ENCODE peak calls at places on chromosomes 5 and 9, in five cellular contexts. N is nephron progenitor cell; O is posterior vena cava; L is AG10803; X is stimulated activated CD8-positive, alpha-beta memory T cell treated with anti-CD3 and anti-CD28 coated beads, Interleukin-7, amount 100 ng/mL, for 1 hour. C is an unnamed sample.

GRCh38 chr5:114361724-114362196 is at the start of gene KCNN2:
- DNase-seq in N (peak), O (peak), L (peak), X (no peak), C (peak)

GRCh38 chr9:77679696-77680359 is 31.7 kb upstream of the GNA14 start:
- DNase-seq in N (no peak), O (no peak), L (no peak), X (no peak), C (no peak)

GRCh38 chr5:35230043-35230611 is at the start of gene PRLR:
- DNase-seq in N (peak), O (no peak), L (peak), X (no peak), C (no peak)

GRCh38 chr5:129631946-129632345 is 115.9 kb upstream of the MINAR2 start:
- DNase-seq in N (no peak), O (no peak), L (no peak), X (no peak), C (no peak)

GRCh38 chr9:108536836-108537601 is 318.8 kb downstream of the ACTL7B start:
- DNase-seq in N (no peak), O (no peak), L (peak), X (no peak), C (no peak)

GRCh38 chr9:109122726-109123621 is 3.2 kb upstream of the TMEM245 start:
- DNase-seq in N (no peak), O (no peak), L (no peak), X (no peak), C (no peak)

GRCh38 chr5:174100490-174100889 is 55.0 kb downstream of the NSG2 start:
- DNase-seq in N (no peak), O (no peak), L (no peak), X (no peak), C (no peak)

GRCh38 chr5:81408496-81408895 is 14.6 kb upstream of the ACOT12 start:
- DNase-seq in N (no peak), O (no peak), L (peak), X (no peak), C (no peak)

GRCh38 chr9:77864096-77864889 is 167.3 kb downstream of the GNAQ start:
- DNase-seq in N (no peak), O (no peak), L (peak), X (no peak), C (no peak)

GRCh38 chr9:127664678-127665507 is 41.9 kb upstream of the CFAP157 start:
- DNase-seq in N (no peak), O (no peak), L (peak), X (no peak), C (no peak)

GRCh38 chr5:50853151-50853550 is 186.7 kb downstream of the PARP8 start:
- DNase-seq in N (no peak), O (no peak), L (no peak), X (no peak), C (peak)

GRCh38 chr9:127129718-127130085 is 7.3 kb upstream of the ANGPTL2 start:
- DNase-seq in N (no peak), O (no peak), L (no peak), X (no peak), C (no peak)

GRCh38 chr5:43231977-43232376 is 40.0 kb downstream of the NIM1K start:
- DNase-seq in N (no peak), O (no peak), L (peak), X (no peak), C (no peak)

GRCh38 chr9:21251162-21251561 is 11.4 kb upstream of the IFNA14 start:
- DNase-seq in N (no peak), O (no peak), L (no peak), X (no peak), C (no peak)

GRCh38 chr9:137671721-137672120 is 52.9 kb downstream of the EHMT1 start:
- DNase-seq in N (no peak), O (peak), L (no peak), X (no peak), C (no peak)

GRCh38 chr5:91382530-91383026 is 539 bp downstream of the ARRDC3 start:
- DNase-seq in N (no peak), O (no peak), L (no peak), X (no peak), C (no peak)

GRCh38 chr5:120447706-120448239 is 16.3 kb upstream of the PRR16 start:
- DNase-seq in N (no peak), O (no peak), L (no peak), X (no peak), C (no peak)

GRCh38 chr5:111735829-111736228 is 21.2 kb downstream of the NREP start:
- DNase-seq in N (no peak), O (no peak), L (peak), X (no peak), C (no peak)

GRCh38 chr5:82719368-82719767 is 357.8 kb downstream of the TMEM167A start:
- DNase-seq in N (no peak), O (no peak), L (no peak), X (no peak), C (peak)

GRCh38 chr5:176501333-176501732 is 35.9 kb downstream of the RNF44 start:
- DNase-seq in N (no peak), O (no peak), L (peak), X (no peak), C (no peak)

GRCh38 chr9:113992276-113992951 is 85.7 kb downstream of the AMBP start:
- DNase-seq in N (no peak), O (peak), L (no peak), X (no peak), C (no peak)

GRCh38 chr9:135939351-135940265 is 21.6 kb downstream of the UBAC1 start:
- DNase-seq in N (no peak), O (no peak), L (no peak), X (no peak), C (no peak)